ENCODE peak calls at places on chromosome 5, in eight cellular contexts. One of them, this sample, is unnamed.

GRCh38 chr5:157178961-157179360 is 1.7 kb upstream of the ITK start:
- DNase-seq in stimulated activated CD4-positive, alpha-beta T cell treated with anti-CD3 and anti-CD28 coated beads, Interleukin-4, amount 100 ng/mL, for 48 hours: no peak
- DNase-seq in stomach: no peak
- DNase-seq in fibroblast of pulmonary artery: no peak
- DNase-seq in RWPE1: no peak
- DNase-seq in body of pancreas: no peak
- DNase-seq in upper lobe of left lung: no peak
- DNase-seq in AG09309: no peak
- DNase-seq in this sample: no peak

GRCh38 chr5:154949758-154950157 is 8.9 kb downstream of the MRPL22 start:
- DNase-seq in stimulated activated CD4-positive, alpha-beta T cell treated with anti-CD3 and anti-CD28 coated beads, Interleukin-4, amount 100 ng/mL, for 48 hours: no peak
- DNase-seq in stomach: no peak
- DNase-seq in fibroblast of pulmonary artery: no peak
- DNase-seq in RWPE1: peak
- DNase-seq in body of pancreas: no peak
- DNase-seq in upper lobe of left lung: no peak
- DNase-seq in AG09309: no peak
- DNase-seq in this sample: no peak

GRCh38 chr5:74634611-74635286 is 5.8 kb downstream of the ENC1 start:
- DNase-seq in stimulated activated CD4-positive, alpha-beta T cell treated with anti-CD3 and anti-CD28 coated beads, Interleukin-4, amount 100 ng/mL, for 48 hours: no peak
- DNase-seq in stomach: no peak
- DNase-seq in fibroblast of pulmonary artery: no peak
- DNase-seq in RWPE1: no peak
- DNase-seq in body of pancreas: no peak
- DNase-seq in upper lobe of left lung: no peak
- DNase-seq in AG09309: no peak
- DNase-seq in this sample: no peak

GRCh38 chr5:111551120-111551519 is 38.8 kb upstream of the STARD4 start:
- DNase-seq in stimulated activated CD4-positive, alpha-beta T cell treated with anti-CD3 and anti-CD28 coated beads, Interleukin-4, amount 100 ng/mL, for 48 hours: no peak
- DNase-seq in stomach: no peak
- DNase-seq in fibroblast of pulmonary artery: no peak
- DNase-seq in RWPE1: no peak
- DNase-seq in body of pancreas: no peak
- DNase-seq in upper lobe of left lung: no peak
- DNase-seq in AG09309: no peak
- DNase-seq in this sample: no peak

GRCh38 chr5:10301842-10302610 is 5.7 kb downstream of the CMBL start:
- DNase-seq in stimulated activated CD4-positive, alpha-beta T cell treated with anti-CD3 and anti-CD28 coated beads, Interleukin-4, amount 100 ng/mL, for 48 hours: no peak
- DNase-seq in stomach: peak
- DNase-seq in fibroblast of pulmonary artery: no peak
- DNase-seq in RWPE1: peak
- DNase-seq in body of pancreas: peak
- DNase-seq in upper lobe of left lung: peak
- DNase-seq in AG09309: no peak
- DNase-seq in this sample: peak

GRCh38 chr5:14326035-14326909 is 183.1 kb downstream of the TRIO start:
- DNase-seq in stimulated activated CD4-positive, alpha-beta T cell treated with anti-CD3 and anti-CD28 coated beads, Interleukin-4, amount 100 ng/mL, for 48 hours: no peak
- DNase-seq in stomach: no peak
- DNase-seq in fibroblast of pulmonary artery: no peak
- DNase-seq in RWPE1: no peak
- DNase-seq in body of pancreas: no peak
- DNase-seq in upper lobe of left lung: no peak
- DNase-seq in AG09309: no peak
- DNase-seq in this sample: no peak

GRCh38 chr5:57715296-57715695 is 232.7 kb upstream of the ACTBL2 start:
- DNase-seq in stimulated activated CD4-positive, alpha-beta T cell treated with anti-CD3 and anti-CD28 coated beads, Interleukin-4, amount 100 ng/mL, for 48 hours: no peak
- DNase-seq in stomach: no peak
- DNase-seq in fibroblast of pulmonary artery: no peak
- DNase-seq in RWPE1: no peak
- DNase-seq in body of pancreas: no peak
- DNase-seq in upper lobe of left lung: no peak
- DNase-seq in AG09309: no peak
- DNase-seq in this sample: no peak

GRCh38 chr5:115758356-115758755 is 58.1 kb downstream of the CDO1 start:
- DNase-seq in stimulated activated CD4-positive, alpha-beta T cell treated with anti-CD3 and anti-CD28 coated beads, Interleukin-4, amount 100 ng/mL, for 48 hours: no peak
- DNase-seq in stomach: no peak
- DNase-seq in fibroblast of pulmonary artery: no peak
- DNase-seq in RWPE1: no peak
- DNase-seq in body of pancreas: no peak
- DNase-seq in upper lobe of left lung: no peak
- DNase-seq in AG09309: no peak
- DNase-seq in this sample: no peak

GRCh38 chr5:60206234-60206633 is 312.7 kb upstream of the PDE4D start:
- DNase-seq in stimulated activated CD4-positive, alpha-beta T cell treated with anti-CD3 and anti-CD28 coated beads, Interleukin-4, amount 100 ng/mL, for 48 hours: no peak
- DNase-seq in stomach: no peak
- DNase-seq in fibroblast of pulmonary artery: no peak
- DNase-seq in RWPE1: no peak
- DNase-seq in body of pancreas: no peak
- DNase-seq in upper lobe of left lung: no peak
- DNase-seq in AG09309: no peak
- DNase-seq in this sample: no peak

GRCh38 chr5:140109050-140109817 is 4.7 kb upstream of the PURA start:
- DNase-seq in stimulated activated CD4-positive, alpha-beta T cell treated with anti-CD3 and anti-CD28 coated beads, Interleukin-4, amount 100 ng/mL, for 48 hours: no peak
- DNase-seq in stomach: no peak
- DNase-seq in fibroblast of pulmonary artery: no peak
- DNase-seq in RWPE1: no peak
- DNase-seq in body of pancreas: peak
- DNase-seq in upper lobe of left lung: no peak
- DNase-seq in AG09309: no peak
- DNase-seq in this sample: no peak

GRCh38 chr5:132008961-132009680 is 2.3 kb downstream of the ACSL6 start:
- DNase-seq in stimulated activated CD4-positive, alpha-beta T cell treated with anti-CD3 and anti-CD28 coated beads, Interleukin-4, amount 100 ng/mL, for 48 hours: no peak
- DNase-seq in stomach: no peak
- DNase-seq in fibroblast of pulmonary artery: no peak
- DNase-seq in RWPE1: peak
- DNase-seq in body of pancreas: no peak
- DNase-seq in upper lobe of left lung: no peak
- DNase-seq in AG09309: no peak
- DNase-seq in this sample: no peak